ENCODE peak calls at places on chromosomes 11 and 22, in ten cellular contexts. F is fibroblast of lung, N is GM12878, W is brain microvascular endothelial cell, M is heart left ventricle, B is thyroid gland, S is mucosa of descending colon, G is upper lobe of right lung, V is tibial nerve, U is keratinocyte. R is an unnamed sample.

GRCh38 chr22:49789289-49790141 is 38.2 kb downstream of the BRD1 start:
- DNase-seq in F (no peak), N (no peak), W (no peak), M (no peak), B (no peak), S (peak; percentile 55), G (no peak), V (peak; percentile 42), U (no peak), R (no peak)

GRCh38 chr11:126892781-126893180 is 107.8 kb downstream of the KIRREL3 start:
- DNase-seq in F (no peak), N (no peak), W (no peak), M (no peak), B (no peak), S (no peak), G (no peak), V (no peak), U (no peak), R (no peak)

GRCh38 chr22:49972163-49973017 is 11.8 kb downstream of the PIM3 start:
- DNase-seq in F (no peak), N (no peak), W (no peak), M (peak; percentile 65), B (peak; percentile 45), S (peak; percentile 75), G (peak; percentile 77), V (no peak), U (no peak), R (no peak)

GRCh38 chr11:77882396-77882795 is 61.5 kb downstream of the AAMDC start:
- DNase-seq in F (peak; percentile 69), N (no peak), W (no peak), M (no peak), B (no peak), S (no peak), G (no peak), V (no peak), U (no peak), R (no peak)

GRCh38 chr11:100727410-100727809 is 40.3 kb downstream of the ARHGAP42 start:
- DNase-seq in F (peak; percentile 11), N (no peak), W (peak; percentile 63), M (no peak), B (no peak), S (no peak), G (no peak), V (no peak), U (no peak), R (no peak)

GRCh38 chr22:41048791-41049717 is 43.3 kb upstream of the EP300 start:
- DNase-seq in F (peak; percentile 80), N (no peak), W (peak; percentile 52), M (peak; percentile 83), B (peak; percentile 28), S (peak; percentile 64), G (peak; percentile 76), V (peak; percentile 37), U (no peak), R (peak; percentile 72)

GRCh38 chr11:96622026-96622634 is 232.3 kb downstream of the JRKL start:
- DNase-seq in F (no peak), N (no peak), W (no peak), M (no peak), B (no peak), S (no peak), G (no peak), V (no peak), U (no peak), R (no peak)

GRCh38 chr11:77196961-77197360 is 68.9 kb downstream of the MYO7A start:
- DNase-seq in F (no peak), N (no peak), W (no peak), M (peak; percentile 47), B (no peak), S (peak; percentile 19), G (peak; percentile 32), V (no peak), U (no peak), R (no peak)

GRCh38 chr22:36435516-36436415 is 45.7 kb downstream of the TXN2 start:
- DNase-seq in F (no peak), N (peak; percentile 52), W (no peak), M (no peak), B (peak; percentile 79), S (peak; percentile 89), G (no peak), V (no peak), U (no peak), R (no peak)

GRCh38 chr11:75350122-75350742 is 1.2 kb downstream of the ARRB1 start:
- DNase-seq in F (no peak), N (no peak), W (no peak), M (no peak), B (no peak), S (no peak), G (no peak), V (no peak), U (no peak), R (no peak)

GRCh38 chr11:122808494-122808893 is 29.8 kb upstream of the CRTAM start:
- DNase-seq in F (peak; percentile 68), N (peak; percentile 66), W (peak; percentile 44), M (no peak), B (no peak), S (no peak), G (no peak), V (no peak), U (no peak), R (no peak)

GRCh38 chr11:130582994-130583393 is 134.5 kb downstream of the ADAMTS15 start:
- DNase-seq in F (no peak), N (no peak), W (no peak), M (no peak), B (no peak), S (no peak), G (no peak), V (no peak), U (no peak), R (no peak)

GRCh38 chr11:12377824-12378593 is 638 bp downstream of the PARVA start:
- DNase-seq in F (peak; percentile 84), N (no peak), W (peak; percentile 49), M (peak; percentile 83), B (peak; percentile 80), S (peak; percentile 87), G (peak; percentile 91), V (peak; percentile 52), U (no peak), R (no peak)

GRCh38 chr11:123218451-123218850 is 23.4 kb upstream of the CLMP start:
- DNase-seq in F (peak; percentile 50), N (no peak), W (peak; percentile 22), M (no peak), B (no peak), S (no peak), G (no peak), V (no peak), U (no peak), R (no peak)

GRCh38 chr11:57675176-57675941 is 7.4 kb downstream of the ZDHHC5 start:
- DNase-seq in F (no peak), N (no peak), W (no peak), M (no peak), B (no peak), S (no peak), G (no peak), V (no peak), U (no peak), R (no peak)

GRCh38 chr11:62923634-62924411 is 2.7 kb upstream of the CHRM1 start:
- DNase-seq in F (no peak), N (peak; percentile 21), W (no peak), M (no peak), B (peak; percentile 42), S (no peak), G (peak; percentile 61), V (no peak), U (no peak), R (no peak)

GRCh38 chr11:111231836-111232235 is 13.7 kb upstream of the POU2AF2 start:
- DNase-seq in F (no peak), N (no peak), W (no peak), M (no peak), B (peak; percentile 58), S (no peak), G (no peak), V (no peak), U (no peak), R (no peak)

GRCh38 chr11:111236355-111236754 is 9.2 kb upstream of the POU2AF2 start:
- DNase-seq in F (no peak), N (no peak), W (no peak), M (no peak), B (no peak), S (no peak), G (no peak), V (no peak), U (no peak), R (no peak)
- H3K4me3 ChIP-seq in F (peak overlapping the region; percentile 12), N (no peak overlapping the region), W (no peak overlapping the region), M (no peak overlapping the region), B (no peak overlapping the region), S (no peak overlapping the region), G (no peak overlapping the region), V (no peak overlapping the region), U (no peak overlapping the region), R (no peak overlapping the region)

GRCh38 chr22:37771702-37772427 is 35.9 kb upstream of the GCAT start:
- DNase-seq in F (no peak), N (no peak), W (no peak), M (no peak), B (no peak), S (no peak), G (no peak), V (no peak), U (no peak), R (no peak)
- H3K36me3 ChIP-seq in F (peaks cover 39% of the 10 kb centered on the region), N (no peaks in the 10 kb centered on the region), W (peaks cover 54% of the 10 kb centered on the region), M (no peaks in the 10 kb centered on the region), B (peaks cover 49% of the 10 kb centered on the region), S (no peaks in the 10 kb centered on the region), G (peaks cover 65% of the 10 kb centered on the region), V (peaks cover 91% of the 10 kb centered on the region), U (peaks cover 15% of the 10 kb centered on the region), R (peaks cover 42% of the 10 kb centered on the region)

GRCh38 chr11:128194226-128194625 is 393.1 kb downstream of the ETS1 start:
- DNase-seq in F (no peak), N (no peak), W (no peak), M (no peak), B (no peak), S (no peak), G (no peak), V (no peak), U (no peak), R (no peak)

GRCh38 chr11:128196235-128196634 is 391.1 kb downstream of the ETS1 start:
- DNase-seq in F (no peak), N (no peak), W (no peak), M (no peak), B (no peak), S (no peak), G (no peak), V (no peak), U (no peak), R (no peak)

GRCh38 chr11:128193633-128194032 is 393.7 kb downstream of the ETS1 start:
- DNase-seq in F (no peak), N (no peak), W (no peak), M (no peak), B (no peak), S (no peak), G (no peak), V (no peak), U (no peak), R (no peak)

GRCh38 chr11:128195756-128196155 is 391.6 kb downstream of the ETS1 start:
- DNase-seq in F (no peak), N (no peak), W (no peak), M (no peak), B (no peak), S (no peak), G (no peak), V (no peak), U (no peak), R (no peak)

GRCh38 chr11:128195057-128195751 is 392.2 kb downstream of the ETS1 start:
- DNase-seq in F (no peak), N (no peak), W (no peak), M (no peak), B (no peak), S (no peak), G (no peak), V (no peak), U (no peak), R (no peak)
- TF ChIP-seq CTCF in F (no peak), N (peak; percentile 5), W (no peak), M (no peak), B (no peak), S (no peak), G (peak; percentile 18), V (no peak), U (no peak), R (no peak)

GRCh38 chr11:67022961-67023956 is at the start of gene SYT12:
- DNase-seq in F (peak; percentile 45), N (no peak), W (no peak), M (no peak), B (no peak), S (no peak), G (no peak), V (no peak), U (no peak), R (no peak)
- H3K4me3 ChIP-seq in F (no peak within 1 kb of the TSS), N (no peak within 1 kb of the TSS), W (peak within 1 kb of the TSS; percentile 46), M (peak within 1 kb of the TSS; percentile 57), B (no peak within 1 kb of the TSS), S (no peak within 1 kb of the TSS), G (peak within 1 kb of the TSS; percentile 25), V (peak within 1 kb of the TSS; percentile 33), U (peak within 1 kb of the TSS; percentile 30), R (peak within 1 kb of the TSS; percentile 28)